ENCODE peak calls at places on chromosome 19, in seven cellular contexts. E is BE2C; K is ureter; M is stimulated activated CD8-positive, alpha-beta memory T cell treated with anti-CD3 and anti-CD28 coated beads, Interleukin-15, amount 100 ng/mL, for 24 hours; P is hepatocyte; S is HuH-7.5; H is cardiac muscle cell. I is an unnamed sample.

GRCh38 chr19:55703790-55704215 is 28.8 kb downstream of the EPN1 start:
- DNase-seq in H (no peak), P (no peak), E (peak; percentile 71), M (peak; percentile 28), S (no peak), K (no peak), I (no peak)

GRCh38 chr19:42076375-42076944 is 494 bp downstream of the ZNF574 start:
- DNase-seq in P (no peak), H (no peak), K (no peak), M (peak; percentile 10), S (no peak), E (no peak), I (no peak)

GRCh38 chr19:1102407-1103106 is 1.2 kb upstream of the GPX4 start:
- DNase-seq in P (peak; percentile 89), H (no peak), S (no peak), M (no peak), K (peak; percentile 79), E (no peak), I (no peak)

GRCh38 chr19:45613926-45614725 is 12.1 kb upstream of the GPR4 start:
- DNase-seq in H (no peak), E (no peak), P (peak; percentile 83), S (peak; percentile 49), K (no peak), M (no peak), I (no peak)

GRCh38 chr19:20067898-20068297 is 9.9 kb upstream of the ZNF90 start:
- DNase-seq in H (no peak), E (no peak), P (no peak), K (no peak), M (no peak), S (no peak), I (no peak)

GRCh38 chr19:7550987-7551761 is 15.7 kb downstream of the PNPLA6 start:
- DNase-seq in P (peak; percentile 86), M (no peak), E (peak; percentile 82), H (peak; percentile 95), S (no peak), K (peak; percentile 52), I (peak; percentile 10)

GRCh38 chr19:40989453-40989852 is 1.6 kb upstream of the CYP2B6 start:
- DNase-seq in E (no peak), P (no peak), K (no peak), S (no peak), H (no peak), M (no peak), I (no peak)

GRCh38 chr19:35959040-35959967 is 23.1 kb downstream of the LRFN3 start:
- DNase-seq in K (no peak), M (peak; percentile 38), P (peak; percentile 33), E (peak; percentile 36), S (no peak), H (no peak), I (peak; percentile 5)

GRCh38 chr19:29119582-29119981 is 93.4 kb downstream of the UQCRFS1 start:
- DNase-seq in S (no peak), P (peak; percentile 15), K (no peak), M (no peak), E (no peak), H (peak; percentile 65), I (no peak)

GRCh38 chr19:8592231-8593009 is 15.2 kb upstream of the MYO1F start:
- DNase-seq in H (peak; percentile 100), E (peak; percentile 91), S (no peak), M (peak; percentile 87), K (peak; percentile 96), P (peak; percentile 99), I (no peak)

GRCh38 chr19:50384685-50385535 is 763 bp downstream of the POLD1 start:
- DNase-seq in S (no peak), M (no peak), H (peak; percentile 11), P (no peak), K (no peak), E (no peak), I (no peak)

GRCh38 chr19:38730731-38731589 is 13.3 kb downstream of the CAPN12 start:
- DNase-seq in P (no peak), M (no peak), H (no peak), S (no peak), K (peak; percentile 43), E (no peak), I (no peak)

GRCh38 chr19:14479985-14480694 is 5.0 kb upstream of the PTGER1 start:
- DNase-seq in K (no peak), E (peak; percentile 74), H (peak; percentile 64), S (peak; percentile 86), P (no peak), M (peak; percentile 58), I (peak; percentile 9)

GRCh38 chr19:45515081-45515624 is 7.9 kb downstream of the VASP start:
- DNase-seq in P (no peak), H (no peak), S (no peak), M (no peak), K (no peak), E (no peak), I (no peak)

GRCh38 chr19:52946322-52947310 is 16.1 kb downstream of the ZNF816 start:
- DNase-seq in K (peak; percentile 88), M (no peak), H (peak; percentile 32), E (peak; percentile 24), S (no peak), P (peak; percentile 78), I (no peak)

GRCh38 chr19:57560049-57560491 is 407 bp upstream of the ZNF550 start:
- DNase-seq in H (no peak), S (no peak), M (no peak), E (no peak), P (no peak), K (no peak), I (no peak)

GRCh38 chr19:14248578-14249011 is 42.6 kb upstream of the ADGRL1 start:
- DNase-seq in E (peak; percentile 80), K (peak; percentile 67), P (peak; percentile 84), H (peak; percentile 82), S (no peak), M (peak; percentile 21), I (peak; percentile 55)

GRCh38 chr19:17026706-17027427 is at the start of gene CPAMD8:
- DNase-seq in K (no peak), P (peak; percentile 43), E (no peak), S (no peak), M (no peak), H (peak; percentile 26), I (no peak)

GRCh38 chr19:19860756-19861390 is 4.8 kb upstream of the ZNF253 start:
- DNase-seq in K (peak; percentile 70), H (peak; percentile 86), M (no peak), P (peak; percentile 28), E (no peak), S (no peak), I (no peak)

GRCh38 chr19:50639121-50640112 is at the start of gene SYT3:
- DNase-seq in P (peak; percentile 72), K (no peak), E (peak; percentile 79), S (no peak), H (peak; percentile 80), M (no peak), I (no peak)

GRCh38 chr19:36489139-36489919 is at the start of gene ZNF566:
- DNase-seq in H (peak; percentile 97), E (peak; percentile 97), K (peak; percentile 92), M (peak; percentile 63), P (peak; percentile 97), S (peak; percentile 97), I (peak; percentile 97)

GRCh38 chr19:58578430-58578925 is 5.3 kb upstream of the MZF1 start:
- DNase-seq in K (no peak), M (no peak), H (no peak), S (no peak), P (no peak), E (no peak), I (no peak)

GRCh38 chr19:49157445-49158224 is at the start of gene TRPM4:
- DNase-seq in S (peak; percentile 94), H (peak; percentile 96), M (no peak), K (peak; percentile 96), E (peak; percentile 94), P (peak; percentile 96), I (peak; percentile 63)

GRCh38 chr19:31378404-31378803 is 29.2 kb upstream of the TSHZ3 start:
- DNase-seq in E (peak; percentile 20), P (peak; percentile 32), S (no peak), H (no peak), M (no peak), K (no peak), I (no peak)

I was measured in COR-L47.